ENCODE peak calls at places on chromosome 4, in ten cellular contexts. M, P, N, T, C, Y, D, F, E and U are unnamed samples.

GRCh38 chr4:3388461-3389185 is 53.1 kb upstream of the HGFAC start:
- DNase-seq in M (peak; percentile 83), P (no peak), N (no peak), T (peak; percentile 46), C (peak; percentile 70), Y (peak; percentile 92), D (no peak), F (no peak), E (no peak), U (peak; percentile 23)

GRCh38 chr4:16513876-16514275 is 287.6 kb upstream of the TAPT1 start:
- DNase-seq in M (no peak), P (no peak), N (no peak), T (no peak), C (no peak), Y (no peak), D (no peak), F (no peak), E (no peak), U (no peak)

GRCh38 chr4:5963611-5964010 is 54.6 kb downstream of the C4orf50 start:
- DNase-seq in M (no peak), P (no peak), N (no peak), T (no peak), C (no peak), Y (no peak), D (no peak), F (no peak), E (no peak), U (no peak)

GRCh38 chr4:148215202-148215601 is 227.0 kb downstream of the NR3C2 start:
- DNase-seq in M (no peak), P (no peak), N (no peak), T (no peak), C (no peak), Y (no peak), D (no peak), F (no peak), E (no peak), U (no peak)

GRCh38 chr4:145213245-145213644 is 32.9 kb upstream of the OTUD4 start:
- DNase-seq in M (no peak), P (no peak), N (no peak), T (no peak), C (no peak), Y (no peak), D (no peak), F (no peak), E (no peak), U (no peak)

GRCh38 chr4:112840061-112840460 is 203.1 kb downstream of the LARP7 start:
- DNase-seq in M (no peak), P (no peak), N (no peak), T (peak; percentile 40), C (peak; percentile 44), Y (peak; percentile 18), D (no peak), F (no peak), E (no peak), U (no peak)

GRCh38 chr4:123930971-123931370 is 534.4 kb downstream of the SPRY1 start:
- DNase-seq in M (no peak), P (no peak), N (no peak), T (no peak), C (no peak), Y (no peak), D (no peak), F (no peak), E (no peak), U (no peak)

GRCh38 chr4:116126794-116127193 is 958.6 kb downstream of the TRAM1L1 start:
- DNase-seq in M (no peak), P (no peak), N (no peak), T (no peak), C (no peak), Y (no peak), D (no peak), F (no peak), E (no peak), U (no peak)

GRCh38 chr4:67608047-67608446 is 49.5 kb downstream of the STAP1 start:
- DNase-seq in M (no peak), P (no peak), N (no peak), T (no peak), C (no peak), Y (no peak), D (no peak), F (no peak), E (no peak), U (no peak)

GRCh38 chr4:41214158-41215146 is at the start of gene APBB2:
- DNase-seq in M (peak; percentile 74), P (no peak), N (peak; percentile 90), T (peak; percentile 87), C (peak; percentile 99), Y (peak; percentile 93), D (peak; percentile 31), F (peak; percentile 98), E (peak; percentile 97), U (peak; percentile 95)

GRCh38 chr4:11106769-11107168 is 321.9 kb downstream of the HS3ST1 start:
- DNase-seq in M (peak; percentile 65), P (no peak), N (no peak), T (no peak), C (no peak), Y (no peak), D (no peak), F (no peak), E (no peak), U (no peak)

GRCh38 chr4:150355404-150355803 is 226.5 kb upstream of the MAB21L2 start:
- DNase-seq in M (no peak), P (no peak), N (no peak), T (no peak), C (no peak), Y (no peak), D (no peak), F (no peak), E (no peak), U (no peak)

GRCh38 chr4:161291222-161291621 is 872.6 kb downstream of the FSTL5 start:
- DNase-seq in M (no peak), P (no peak), N (no peak), T (no peak), C (no peak), Y (no peak), D (no peak), F (no peak), E (no peak), U (no peak)

GRCh38 chr4:169826634-169827187 is 69.0 kb upstream of the HPF1 start:
- DNase-seq in M (no peak), P (no peak), N (no peak), T (no peak), C (peak; percentile 50), Y (no peak), D (no peak), F (no peak), E (no peak), U (no peak)